ENCODE peak calls at places on chromosomes 11 and 22, in six cellular contexts. A is cardiac muscle cell; I is activated CD8-positive, alpha-beta T cell treated with anti-CD3 and anti-CD28 coated beads for 36 hours; C is ecto neural progenitor cell; T is left ventricle myocardium inferior; D is ELR. P is an unnamed sample.
A peak's percentile ranks its signal among the peaks of the same experiment; 100 is the strongest.

GRCh38 chr22:28462041-28462440 is 217.6 kb downstream of the TTC28 start:
- DNase-seq in I (no peak), A (no peak), T (no peak), D (no peak), C (no peak), P (no peak)

GRCh38 chr11:2272241-2272945 is 2.0 kb upstream of the ASCL2 start:
- DNase-seq in D (no peak), I (no peak), A (no peak), T (no peak), C (peak; percentile 39), P (no peak)

GRCh38 chr22:29524440-29525191 is 28.9 kb downstream of the THOC5 start:
- DNase-seq in I (peak; percentile 35), T (peak; percentile 26), D (peak; percentile 51), C (peak; percentile 54), A (peak; percentile 55), P (no peak)

GRCh38 chr11:59264736-59265135 is 52.0 kb upstream of the MPEG1 start:
- DNase-seq in T (no peak), C (no peak), A (no peak), I (no peak), D (no peak), P (no peak)

GRCh38 chr11:108666373-108666772 is 1.5 kb downstream of the DDX10 start:
- DNase-seq in A (no peak), T (no peak), I (no peak), C (no peak), D (peak; percentile 37), P (no peak)

GRCh38 chr11:47355283-47356128 is 3.0 kb upstream of the MYBPC3 start:
- DNase-seq in A (peak; percentile 98), C (peak; percentile 97), D (peak; percentile 94), T (peak; percentile 96), I (peak; percentile 71), P (no peak)

GRCh38 chr11:59336931-59337330 is 21.8 kb upstream of the OR5AN1 start:
- DNase-seq in T (no peak), C (no peak), A (no peak), D (no peak), I (no peak), P (no peak)

GRCh38 chr22:38267086-38267485 is 5.7 kb downstream of the TMEM184B start:
- DNase-seq in T (peak; percentile 47), I (peak; percentile 69), C (no peak), D (no peak), A (no peak), P (peak; percentile 85)

GRCh38 chr11:34168642-34169051 is 63.2 kb downstream of the NAT10 start:
- DNase-seq in C (no peak), T (no peak), A (no peak), I (no peak), D (no peak), P (no peak)

P was measured in immature natural killer cell.